ENCODE peak calls at places on chromosomes 16 and 17, in nine cellular contexts. W is transverse colon, K is A549, X is ovary, Z is esophagus muscularis mucosa, I is H1, C is SK-N-SH, P is HepG2, F is upper lobe of left lung. M is an unnamed sample.

GRCh38 chr17:11979795-11980194 is 17.5 kb downstream of the ZNF18 start:
- DNase-seq in X (no peak), K (no peak), Z (no peak), F (no peak), W (no peak), P (no peak), C (no peak), I (no peak), M (no peak)

GRCh38 chr16:48050871-48051270 is 104.9 kb downstream of the ABCC12 start:
- DNase-seq in K (no peak), W (no peak), F (no peak), P (no peak), X (no peak), Z (no peak), I (no peak), C (no peak), M (no peak)

GRCh38 chr17:50865060-50865867 is 890 bp downstream of the TOB1 start:
- DNase-seq in W (peak; percentile 53), F (peak; percentile 74), X (peak; percentile 82), I (peak; percentile 76), C (peak; percentile 72), K (peak; percentile 69), Z (peak; percentile 92), P (peak; percentile 70), M (peak; percentile 83)

GRCh38 chr17:5210091-5210490 is 18.4 kb upstream of the ZNF594 start:
- DNase-seq in F (no peak), W (no peak), K (no peak), Z (no peak), X (no peak), C (no peak), I (no peak), P (no peak), M (no peak)

GRCh38 chr17:77541995-77542394 is 401.2 kb downstream of the SEC14L1 start:
- DNase-seq in P (no peak), I (no peak), X (no peak), Z (no peak), C (no peak), F (no peak), K (no peak), W (no peak), M (no peak)

GRCh38 chr17:4934173-4934979 is 2.3 kb downstream of the GP1BA start:
- DNase-seq in K (no peak), P (peak; percentile 46), X (no peak), C (peak; percentile 72), Z (no peak), I (no peak), F (peak; percentile 46), W (peak; percentile 65), M (no peak)

GRCh38 chr17:73089918-73090317 is 2.6 kb downstream of the SLC39A11 start:
- DNase-seq in K (no peak), W (no peak), X (no peak), P (peak; percentile 73), I (no peak), C (no peak), Z (no peak), F (no peak), M (no peak)

GRCh38 chr16:22300427-22301071 is 3.3 kb downstream of the POLR3E start:
- DNase-seq in W (peak; percentile 66), X (no peak), P (peak; percentile 58), F (no peak), Z (no peak), I (peak; percentile 67), K (peak; percentile 71), C (peak; percentile 76), M (no peak)

GRCh38 chr17:30477758-30478115 is 529 bp downstream of the GOSR1 start:
- DNase-seq in K (peak; percentile 22), F (peak; percentile 22), Z (no peak), W (no peak), X (no peak), P (peak; percentile 9), C (no peak), I (no peak), M (no peak)

GRCh38 chr17:6374271-6374691 is 60.6 kb downstream of the AIPL1 start:
- DNase-seq in F (no peak), W (no peak), I (no peak), C (no peak), Z (peak; percentile 74), X (no peak), K (no peak), P (no peak), M (no peak)

GRCh38 chr16:50450957-50451356 is 82.2 kb upstream of the BRD7 start:
- DNase-seq in W (no peak), X (no peak), Z (no peak), P (peak; percentile 30), I (no peak), C (no peak), K (no peak), F (no peak), M (no peak)

GRCh38 chr17:60059082-60059481 is 19.6 kb downstream of the HEATR6 start:
- DNase-seq in I (no peak), Z (no peak), W (no peak), X (no peak), F (no peak), K (no peak), C (no peak), P (no peak), M (no peak)

GRCh38 chr17:19010729-19011505 is 6.4 kb upstream of the FAM83G start:
- DNase-seq in C (no peak), F (no peak), Z (no peak), X (no peak), K (peak; percentile 85), W (peak; percentile 81), I (no peak), P (peak; percentile 46), M (no peak)

GRCh38 chr17:21823643-21824042 is 131.3 kb downstream of the KCNJ18 start:
- DNase-seq in Z (no peak), K (no peak), I (no peak), W (no peak), X (no peak), F (no peak), P (no peak), C (no peak), M (no peak)

GRCh38 chr17:82939213-82940030 is 99.6 kb upstream of the ZNF750 start:
- DNase-seq in W (no peak), X (peak; percentile 29), F (peak; percentile 79), K (no peak), I (no peak), P (no peak), C (no peak), Z (no peak), M (no peak)

GRCh38 chr17:78488867-78489634 is 88.1 kb downstream of the DNAH17 start:
- DNase-seq in K (peak; percentile 29), P (no peak), F (no peak), W (no peak), Z (no peak), X (no peak), I (no peak), C (no peak), M (no peak)

GRCh38 chr16:66553223-66553622 is 847 bp downstream of the CKLF start:
- DNase-seq in Z (no peak), I (no peak), X (no peak), C (no peak), P (no peak), K (no peak), W (peak; percentile 44), F (peak; percentile 47), M (no peak)

GRCh38 chr17:14427914-14428639 is 127.2 kb downstream of the HS3ST3B1 start:
- DNase-seq in K (no peak), Z (no peak), C (no peak), F (no peak), W (peak; percentile 18), I (no peak), P (no peak), X (no peak), M (no peak)

GRCh38 chr17:33124871-33125551 is 133.4 kb downstream of the SPACA3 start:
- DNase-seq in K (peak; percentile 93), X (no peak), W (no peak), C (no peak), I (no peak), Z (no peak), F (no peak), P (no peak), M (no peak)

GRCh38 chr17:41527076-41528023 is 758 bp downstream of the KRT19 start:
- DNase-seq in F (peak; percentile 70), K (no peak), C (no peak), X (peak; percentile 78), Z (no peak), W (peak; percentile 68), I (peak; percentile 73), P (no peak), M (no peak)
- H3K4me3 ChIP-seq in F (peak overlapping the region; percentile 61), K (peak overlapping the region; percentile 49), C (no peak overlapping the region), X (peak overlapping the region; percentile 68), Z (peak overlapping the region; percentile 35), W (peak overlapping the region; percentile 63), I (peak overlapping the region; percentile 84), P (peak overlapping the region; percentile 73), M (peak overlapping the region; percentile 45)

GRCh38 chr16:35797811-35798210 is 2338.4 kb downstream of the TP53TG3F start:
- DNase-seq in C (no peak), W (no peak), I (no peak), K (no peak), Z (peak; percentile 47), F (no peak), X (no peak), P (no peak), M (no peak)

GRCh38 chr16:35792516-35793285 is 2333.3 kb downstream of the TP53TG3F start:
- DNase-seq in Z (peak; percentile 89), K (no peak), X (no peak), W (no peak), I (no peak), C (no peak), P (no peak), F (no peak), M (no peak)

GRCh38 chr16:35798885-35799426 is 2339.5 kb downstream of the TP53TG3F start:
- DNase-seq in X (no peak), K (peak; percentile 5), W (no peak), C (no peak), P (no peak), F (no peak), Z (peak; percentile 78), I (no peak), M (no peak)

GRCh38 chr16:35795361-35796029 is 2336.1 kb downstream of the TP53TG3F start:
- DNase-seq in Z (peak; percentile 83), K (no peak), I (no peak), F (no peak), X (no peak), C (peak; percentile 63), P (no peak), W (no peak), M (no peak)
- H3K9me3 ChIP-seq in Z (peaks cover 12% of the 10 kb centered on the region), K (no peaks in the 10 kb centered on the region), I (peaks cover 86% of the 10 kb centered on the region), F (no peaks in the 10 kb centered on the region), X (no peaks in the 10 kb centered on the region), C (no peaks in the 10 kb centered on the region), P (peaks cover 99% of the 10 kb centered on the region), W (peaks cover 9% of the 10 kb centered on the region), M (peaks cover 19% of the 10 kb centered on the region)

GRCh38 chr16:13594798-13595197 is 325.2 kb upstream of the ERCC4 start:
- DNase-seq in F (no peak), Z (no peak), C (no peak), X (no peak), W (no peak), I (peak; percentile 49), P (no peak), K (no peak), M (no peak)
- TF ChIP-seq EP300 in F (no peak), Z (no peak), C (no peak), X (no peak), W (no peak), I (peak; percentile 77), P (no peak), K (no peak), M (no peak)

GRCh38 chr17:1203111-1203966 is 23.6 kb upstream of the ABR start:
- DNase-seq in Z (no peak), X (peak; percentile 73), W (peak; percentile 61), C (peak; percentile 100), I (peak; percentile 94), K (peak; percentile 79), P (no peak), F (peak; percentile 86), M (peak; percentile 86)
- H3K4me3 ChIP-seq in Z (peak overlapping the region; percentile 62), X (peak overlapping the region; percentile 42), W (peak overlapping the region; percentile 32), C (peak overlapping the region; percentile 68), I (peak overlapping the region; percentile 70), K (peak overlapping the region; percentile 54), P (no peak overlapping the region), F (peak overlapping the region; percentile 61), M (peak overlapping the region; percentile 58)